ENCODE peak calls at places on chromosomes 12 and 14, in nine cellular contexts. V is cardiac fibroblast, D is mucosa of descending colon, G is B cell, H is HCT116, J is heart left ventricle, A is endothelial cell of umbilical vein, M is BE2C, N is RWPE1. C is an unnamed sample.

GRCh38 chr14:63342381-63342780 is 23.6 kb upstream of the GPHB5 start:
- DNase-seq in V (peak; percentile 15), D (no peak), A (no peak), J (no peak), M (no peak), G (no peak), N (no peak), H (no peak), C (no peak)

GRCh38 chr12:68510394-68510793 is 100.3 kb upstream of the RAP1B start:
- DNase-seq in A (no peak), H (no peak), V (no peak), N (peak; percentile 12), J (no peak), D (no peak), G (no peak), M (no peak), C (no peak)

GRCh38 chr14:56176530-56176929 is 58.3 kb downstream of the PELI2 start:
- DNase-seq in G (no peak), V (no peak), H (no peak), J (no peak), M (no peak), N (no peak), D (no peak), A (no peak), C (no peak)

GRCh38 chr12:54258286-54258685 is 21.6 kb downstream of the CBX5 start:
- DNase-seq in M (no peak), J (no peak), V (peak; percentile 43), N (no peak), A (no peak), D (no peak), G (no peak), H (no peak), C (no peak)

GRCh38 chr14:88791629-88792571 is 853 bp downstream of the EML5 start:
- DNase-seq in H (no peak), D (peak; percentile 29), G (no peak), N (no peak), V (no peak), A (no peak), M (peak; percentile 33), J (no peak), C (peak; percentile 13)

GRCh38 chr12:56029666-56030293 is 8.9 kb downstream of the IKZF4 start:
- DNase-seq in G (peak; percentile 55), M (peak; percentile 72), D (peak; percentile 62), N (peak; percentile 57), H (no peak), V (peak; percentile 84), A (peak; percentile 76), J (no peak), C (peak; percentile 66)

GRCh38 chr12:48004039-48004940 is at the start of gene COL2A1:
- DNase-seq in M (peak; percentile 37), N (peak; percentile 15), G (peak; percentile 62), H (no peak), V (no peak), J (no peak), D (no peak), A (peak; percentile 27), C (peak; percentile 58)

GRCh38 chr12:29148958-29149690 is at the start of gene FAR2:
- DNase-seq in M (peak; percentile 74), V (peak; percentile 49), J (peak; percentile 77), G (peak; percentile 51), D (peak; percentile 72), H (no peak), N (no peak), A (peak; percentile 61), C (peak; percentile 53)

GRCh38 chr12:12017798-12018197 is 52.9 kb upstream of the BCL2L14 start:
- DNase-seq in V (peak; percentile 17), M (peak; percentile 46), G (no peak), D (no peak), N (no peak), J (no peak), H (no peak), A (no peak), C (no peak)

GRCh38 chr14:24965934-24966593 is 83.9 kb downstream of the STXBP6 start:
- DNase-seq in G (no peak), V (peak; percentile 81), J (no peak), M (no peak), H (no peak), D (no peak), N (no peak), A (peak; percentile 29), C (no peak)

GRCh38 chr12:20653871-20654270 is 41.3 kb upstream of the SLCO1C1 start:
- DNase-seq in M (no peak), N (no peak), G (no peak), A (no peak), H (no peak), J (no peak), V (no peak), D (no peak), C (no peak)

GRCh38 chr12:107405436-107405835 is 280.2 kb upstream of the PWP1 start:
- DNase-seq in H (no peak), G (no peak), M (peak; percentile 66), N (no peak), V (no peak), J (peak; percentile 65), D (no peak), A (no peak), C (no peak)

GRCh38 chr14:105059035-105059916 is 6.0 kb downstream of the GPR132 start:
- DNase-seq in M (no peak), A (no peak), G (peak; percentile 47), H (no peak), N (no peak), V (peak; percentile 35), J (no peak), D (no peak), C (no peak)

GRCh38 chr14:101103321-101103901 is 199.9 kb upstream of the RTL1 start:
- DNase-seq in M (no peak), N (no peak), H (no peak), G (no peak), D (no peak), V (no peak), A (no peak), J (no peak), C (no peak)

GRCh38 chr12:116687888-116688287 is 50.0 kb downstream of the SPRING1 start:
- DNase-seq in M (peak; percentile 83), V (peak; percentile 26), G (peak; percentile 40), J (peak; percentile 76), D (peak; percentile 26), H (peak; percentile 60), N (no peak), A (peak; percentile 28), C (peak; percentile 50)
- TF ChIP-seq CTCF in M (peak; percentile 78), V (peak; percentile 44), G (peak; percentile 61), J (peak; percentile 56), D (no peak), H (peak; percentile 68), N (no peak), A (peak; percentile 42), C (peak; percentile 22)

GRCh38 chr12:65611396-65611795 is 212.9 kb upstream of the HMGA2 start:
- DNase-seq in D (no peak), J (no peak), V (no peak), G (no peak), N (no peak), A (no peak), M (no peak), H (no peak), C (no peak)

GRCh38 chr12:65607271-65607880 is 216.9 kb upstream of the HMGA2 start:
- DNase-seq in A (peak; percentile 52), J (no peak), N (no peak), V (no peak), G (no peak), D (no peak), H (no peak), M (no peak), C (no peak)

GRCh38 chr12:65612440-65612839 is 211.8 kb upstream of the HMGA2 start:
- DNase-seq in H (no peak), J (no peak), A (peak; percentile 78), N (no peak), M (no peak), V (peak; percentile 57), D (no peak), G (no peak), C (no peak)

GRCh38 chr12:65608319-65608916 is 215.9 kb upstream of the HMGA2 start:
- DNase-seq in D (no peak), V (no peak), N (peak; percentile 38), H (no peak), J (no peak), A (no peak), M (no peak), G (no peak), C (no peak)

GRCh38 chr12:65609359-65609771 is 214.9 kb upstream of the HMGA2 start:
- DNase-seq in N (peak; percentile 71), M (no peak), V (peak; percentile 61), D (no peak), G (no peak), H (peak; percentile 48), J (no peak), A (peak; percentile 79), C (no peak)
- TF ChIP-seq CTCF in N (peak; percentile 19), M (no peak), V (peak; percentile 8), D (no peak), G (no peak), H (peak; percentile 4), J (no peak), A (peak; percentile 5), C (no peak)

GRCh38 chr14:58428011-58428807 is 690 bp downstream of the KIAA0586 start:
- DNase-seq in D (peak; percentile 22), A (peak; percentile 73), M (peak; percentile 28), J (no peak), G (no peak), N (peak; percentile 63), H (peak; percentile 33), V (peak; percentile 60), C (no peak)
- TF ChIP-seq CTCF in D (no peak), A (no peak), M (no peak), J (no peak), G (no peak), N (no peak), H (no peak), V (no peak), C (no peak)

DNA sequence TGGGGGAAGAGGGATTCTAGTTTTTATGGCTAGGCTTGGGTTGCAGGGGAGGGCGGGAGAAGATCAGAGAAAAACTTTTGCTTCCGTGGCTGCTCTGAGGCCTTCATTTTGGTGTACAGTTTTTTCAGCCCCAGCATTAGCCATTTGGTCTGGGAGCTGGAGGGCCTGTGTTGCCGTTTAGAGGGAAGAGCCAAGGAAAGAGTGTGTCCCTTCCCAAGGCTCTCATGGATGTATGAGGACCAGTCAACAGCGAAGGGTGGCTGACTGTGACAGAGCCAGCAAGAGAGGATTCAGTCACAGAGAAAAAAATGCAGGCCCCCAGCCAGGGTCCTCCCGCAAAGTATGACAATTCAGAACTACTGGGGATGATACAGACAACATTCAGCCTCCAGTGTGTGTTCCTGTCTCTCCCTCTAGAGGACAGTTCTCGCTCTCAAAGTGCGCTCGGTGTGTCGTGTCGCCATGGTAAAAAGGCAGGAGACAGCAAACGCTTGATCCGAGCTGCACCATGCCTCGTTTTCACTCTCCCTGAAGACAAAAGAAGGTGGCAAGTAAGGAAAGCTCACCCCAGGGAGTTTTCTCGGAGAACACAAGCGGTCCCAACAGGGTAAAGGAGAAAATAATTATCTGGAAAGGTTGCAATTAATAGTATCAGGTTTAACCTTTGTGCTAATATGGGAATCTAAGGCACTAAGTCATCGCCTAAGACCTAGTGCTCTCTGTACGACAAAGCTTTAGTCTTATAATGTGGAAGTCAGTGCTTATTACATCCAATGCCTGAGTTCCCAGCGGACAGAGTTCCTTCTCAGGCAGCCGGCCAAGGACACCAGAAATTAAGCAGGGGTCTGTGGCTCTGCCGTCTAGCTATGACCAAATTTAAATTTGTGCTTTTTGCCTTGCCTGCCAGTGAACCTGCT is 157.3 kb upstream of the PLXNC1 start:
- DNase-seq in N (no peak), D (peak; percentile 30), H (no peak), G (no peak), A (no peak), M (peak; percentile 36), J (no peak), V (peak; percentile 74), C (no peak)
- TF ChIP-seq CTCF in N (no peak), D (no peak), H (no peak), G (no peak), A (no peak), M (peak; percentile 57), J (peak; percentile 57), V (peak; percentile 67), C (no peak)